ENCODE peak calls at places on chromosome 4, in ten cellular contexts. Z is COR-L47; R is activated naive CD4-positive, alpha-beta T cell treated with anti-CD3 and anti-CD28 coated beads, Interleukin-2, amount 10 ng/mL, durations not matched to agents 7 days and 5 days; Q is GM23248; W is endothelial cell; M is stimulated activated naive B cell treated with anti-CD40 and anti-IgM and Interleukin-4, amounts not matched to agents 10 μg/mL and 1 μg/mL and 100 μg/mL, for 72 hours; S is stimulated activated CD4-positive, alpha-beta T cell treated with anti-CD3 and anti-CD28 coated beads, Interleukin-12 subunit alpha, Interleukin-12 subunit beta, amount 100 ng/mL, for 4 hours; Y is breast epithelium; T is T-helper 9 cell; L is BJ. K is an unnamed sample.

GRCh38 chr4:6154875-6155274 is 45.5 kb downstream of the JAKMIP1 start:
- DNase-seq in Z (no peak), R (no peak), Q (no peak), W (no peak), M (no peak), S (no peak), Y (no peak), T (no peak), L (no peak), K (no peak)

GRCh38 chr4:89158884-89159503 is 47.7 kb downstream of the TIGD2 start:
- DNase-seq in Z (peak), R (no peak), Q (peak), W (peak), M (no peak), S (no peak), Y (no peak), T (no peak), L (peak), K (no peak)

GRCh38 chr4:12889054-12889453 is 595.1 kb downstream of the RAB28 start:
- DNase-seq in Z (no peak), R (no peak), Q (peak), W (no peak), M (no peak), S (no peak), Y (no peak), T (no peak), L (no peak), K (no peak)

GRCh38 chr4:145177906-145178538 is 2.4 kb downstream of the OTUD4 start:
- DNase-seq in Z (no peak), R (peak), Q (peak), W (no peak), M (no peak), S (no peak), Y (no peak), T (no peak), L (no peak), K (no peak)

GRCh38 chr4:135927651-135928050 is 1604.6 kb downstream of the PCDH18 start:
- DNase-seq in Z (no peak), R (no peak), Q (no peak), W (no peak), M (no peak), S (no peak), Y (no peak), T (no peak), L (no peak), K (no peak)

GRCh38 chr4:134027931-134028330 is 173.7 kb downstream of the PABPC4L start:
- DNase-seq in Z (no peak), R (no peak), Q (peak), W (no peak), M (no peak), S (no peak), Y (no peak), T (no peak), L (peak), K (no peak)

GRCh38 chr4:7753271-7753670 is 186.4 kb downstream of the AFAP1 start:
- DNase-seq in Z (no peak), R (no peak), Q (no peak), W (no peak), M (no peak), S (no peak), Y (no peak), T (no peak), L (no peak), K (peak)

GRCh38 chr4:4805805-4806345 is 53.6 kb upstream of the MSX1 start:
- DNase-seq in Z (no peak), R (no peak), Q (no peak), W (no peak), M (no peak), S (no peak), Y (no peak), T (no peak), L (no peak), K (no peak)

GRCh38 chr4:182207806-182208483 is 35.3 kb upstream of the TENM3 start:
- DNase-seq in Z (no peak), R (no peak), Q (peak), W (no peak), M (no peak), S (no peak), Y (no peak), T (no peak), L (peak), K (no peak)

GRCh38 chr4:8858925-8859210 is 12.8 kb downstream of the HMX1 start:
- DNase-seq in Z (no peak), R (no peak), Q (no peak), W (no peak), M (no peak), S (no peak), Y (no peak), T (no peak), L (no peak), K (peak)